ENCODE peak calls at places on chromosomes 1 and 21, in seven cellular contexts. F, R, A, X, K, C and P are unnamed samples. For H3K79me2 and H3K9me2, the result is how much of the 10 kb centered on the place peaks cover.

GRCh38 chr1:193479187-193479586 is 292.8 kb upstream of the B3GALT2 start:
- DNase-seq in F (peak), R (no peak), A (no peak), X (no peak), K (no peak), C (no peak), P (no peak)

GRCh38 chr21:44897326-44898010 is 23.2 kb downstream of the ITGB2 start:
- DNase-seq in F (no peak), R (no peak), A (no peak), X (no peak), K (no peak), C (no peak), P (no peak)

GRCh38 chr21:16082038-16082816 is 352.4 kb downstream of the USP25 start:
- DNase-seq in F (peak), R (peak), A (peak), X (peak), K (no peak), C (peak), P (no peak)

GRCh38 chr1:37037675-37038074 is 3.4 kb upstream of the GRIK3 start:
- DNase-seq in F (peak), R (peak), A (no peak), X (no peak), K (no peak), C (no peak), P (no peak)

GRCh38 chr1:110053557-110054428 is 16.7 kb downstream of the ALX3 start:
- DNase-seq in F (peak), R (peak), A (peak), X (peak), K (no peak), C (peak), P (no peak)

GRCh38 chr1:10510520-10511493 is 36.1 kb downstream of the PEX14 start:
- DNase-seq in F (no peak), R (no peak), A (peak), X (peak), K (peak), C (peak), P (peak)

GRCh38 chr21:29155118-29155932 is 24.9 kb downstream of the MAP3K7CL start:
- DNase-seq in F (no peak), R (peak), A (peak), X (peak), K (no peak), C (no peak), P (peak)

GRCh38 chr1:194161591-194161990 is 975.2 kb upstream of the B3GALT2 start:
- DNase-seq in F (no peak), R (no peak), A (no peak), X (no peak), K (no peak), C (no peak), P (no peak)

GRCh38 chr1:202173993-202174392 is 13.6 kb upstream of the PTPN7 start:
- DNase-seq in F (no peak), R (no peak), A (no peak), X (no peak), K (no peak), C (no peak), P (no peak)

GRCh38 chr1:7255303-7256058 is 470.2 kb downstream of the CAMTA1 start:
- DNase-seq in F (no peak), R (no peak), A (peak), X (peak), K (no peak), C (no peak), P (no peak)

GRCh38 chr1:207698822-207699483 is 52.9 kb upstream of the CD46 start:
- DNase-seq in F (peak), R (peak), A (peak), X (peak), K (peak), C (peak), P (peak)

GRCh38 chr1:7587108-7587507 is 184.0 kb upstream of the VAMP3 start:
- DNase-seq in F (no peak), R (no peak), A (no peak), X (no peak), K (no peak), C (no peak), P (no peak)

GRCh38 chr1:197092491-197093023 is 25.5 kb upstream of the F13B start:
- DNase-seq in F (no peak), R (no peak), A (no peak), X (peak), K (no peak), C (no peak), P (no peak)

GRCh38 chr1:169680377-169681019 is 30.9 kb downstream of the SELL start:
- DNase-seq in F (peak), R (no peak), A (no peak), X (no peak), K (no peak), C (no peak), P (no peak)

GRCh38 chr1:169682077-169682476 is 29.3 kb downstream of the SELL start:
- DNase-seq in F (peak), R (peak), A (no peak), X (peak), K (no peak), C (no peak), P (no peak)

GRCh38 chr1:169679692-169680091 is 31.7 kb downstream of the SELL start:
- DNase-seq in F (no peak), R (no peak), A (no peak), X (no peak), K (no peak), C (no peak), P (no peak)

GRCh38 chr1:169683661-169684060 is 27.8 kb downstream of the SELL start:
- DNase-seq in F (no peak), R (no peak), A (no peak), X (peak), K (no peak), C (no peak), P (no peak)

DNA sequence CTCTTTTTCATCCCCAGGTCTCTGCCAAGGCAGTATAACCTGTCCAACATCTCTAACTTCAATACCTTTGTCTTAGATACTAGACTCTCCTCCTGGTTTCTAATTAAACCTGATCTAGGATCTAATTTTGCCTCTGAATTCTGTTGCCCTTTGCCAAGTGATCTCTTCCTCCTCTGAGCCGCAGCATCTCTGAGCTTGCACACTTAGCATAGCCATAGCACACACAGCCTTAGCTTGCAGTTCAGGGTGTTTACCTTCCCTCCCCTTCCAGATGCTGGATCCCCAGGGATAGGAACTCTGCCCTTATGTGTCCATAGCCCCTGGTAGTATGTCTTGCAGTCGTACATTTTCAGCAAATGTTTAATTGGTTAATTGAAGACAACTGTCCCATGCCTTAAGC is 30.3 kb downstream of the SELL start:
- DNase-seq in F (peak), R (no peak), A (no peak), X (no peak), K (no peak), C (no peak), P (no peak)
- H3K79me2 ChIP-seq in F (under half), R (under half), A (under half), X (under half), K (under half), C (under half), P (under half)

DNA sequence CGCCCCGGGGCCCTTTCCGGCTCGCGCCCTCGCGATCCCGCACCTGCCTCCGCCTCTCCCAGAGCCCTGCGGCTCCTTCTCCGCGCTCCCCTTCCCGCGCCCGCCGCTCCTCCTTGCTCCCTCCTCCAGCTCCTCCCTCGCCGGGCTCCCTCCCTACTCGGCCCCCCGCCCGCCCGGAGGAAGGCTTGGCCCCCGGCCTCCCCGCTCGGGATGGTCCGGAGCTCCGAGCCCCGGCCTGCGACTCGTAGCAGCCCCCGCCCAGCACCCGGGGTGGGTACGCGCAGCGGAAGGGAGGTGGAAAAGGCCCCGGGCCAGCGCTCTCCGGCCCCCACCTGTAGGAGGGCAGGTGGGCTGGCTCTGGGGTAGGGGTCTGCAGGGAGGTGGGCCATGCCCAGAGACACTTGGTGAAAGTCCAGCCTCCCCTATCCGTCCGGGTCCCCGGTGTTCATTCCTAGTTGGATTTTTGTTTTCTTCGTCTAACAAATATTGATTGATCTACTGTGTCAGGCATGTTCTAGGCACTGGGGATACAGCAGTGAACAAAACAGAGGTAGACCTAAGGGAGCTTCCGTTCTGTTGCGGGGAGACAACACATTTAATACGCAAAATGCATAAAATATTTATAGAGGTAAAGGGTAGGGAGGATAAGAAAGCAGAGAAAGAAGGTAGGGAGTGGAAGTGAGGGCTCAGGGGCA is at the start of gene HTR1D:
- DNase-seq in F (no peak), R (peak), A (no peak), X (peak), K (no peak), C (peak), P (no peak)
- H2AFZ ChIP-seq in F (no peak), R (peak), A (peak), X (peak), K (peak), C (peak), P (peak)

DNA sequence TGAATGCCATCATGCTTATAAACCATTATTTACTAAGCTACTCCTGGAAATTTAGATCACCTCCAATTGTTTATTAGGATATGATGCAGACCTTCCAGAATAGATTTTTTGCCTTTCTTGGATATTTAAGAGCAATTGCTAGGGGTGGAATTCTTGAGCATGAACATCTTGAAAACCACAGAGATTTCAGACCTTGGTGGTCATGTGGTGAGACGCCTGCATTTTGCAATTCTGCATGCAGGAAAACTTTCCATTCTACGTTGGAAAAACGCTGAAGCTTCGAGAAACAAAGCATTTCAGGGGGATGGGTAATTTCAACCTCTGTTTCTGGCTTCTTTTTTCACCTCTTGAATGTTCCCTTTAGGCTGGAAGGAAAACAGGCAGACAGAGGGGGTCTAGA is 596.3 kb downstream of the KIF26B start:
- DNase-seq in F (no peak), R (no peak), A (no peak), X (peak), K (no peak), C (peak), P (no peak)
- H3K9me2 ChIP-seq in F (under half), R (under half), A (under half), X (under half), K (under half), C (under half), P (under half)

GRCh38 chr1:60893111-60893510 is 189.2 kb upstream of the NFIA start:
- DNase-seq in F (no peak), R (peak), A (no peak), X (no peak), K (no peak), C (no peak), P (no peak)

GRCh38 chr1:60891315-60891714 is 191.0 kb upstream of the NFIA start:
- DNase-seq in F (no peak), R (no peak), A (no peak), X (no peak), K (no peak), C (no peak), P (no peak)

GRCh38 chr1:60895167-60896124 is 186.9 kb upstream of the NFIA start:
- DNase-seq in F (no peak), R (no peak), A (no peak), X (peak), K (no peak), C (no peak), P (no peak)

GRCh38 chr1:60897003-60897402 is 185.4 kb upstream of the NFIA start:
- DNase-seq in F (no peak), R (no peak), A (no peak), X (no peak), K (no peak), C (no peak), P (no peak)

DNA sequence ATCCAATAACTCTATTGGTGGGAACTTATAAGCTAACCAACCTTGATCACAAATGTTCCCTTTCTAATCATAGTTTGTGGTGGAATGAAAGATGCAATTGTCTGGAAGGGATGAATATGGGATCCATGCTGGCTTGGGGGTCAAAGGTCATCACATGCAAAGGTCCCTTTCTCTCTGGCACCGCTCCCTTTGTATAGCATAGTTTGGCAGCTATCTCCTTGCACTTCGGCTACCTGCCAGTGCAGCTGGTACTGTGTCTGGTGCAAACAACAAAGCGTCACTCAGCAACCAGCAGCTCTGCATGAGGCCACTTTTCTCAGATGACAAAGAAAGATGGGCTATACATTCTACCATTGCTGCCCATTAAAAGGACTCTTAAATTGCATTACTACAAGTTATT is 188.2 kb upstream of the NFIA start:
- DNase-seq in F (no peak), R (peak), A (no peak), X (no peak), K (no peak), C (no peak), P (no peak)
- H3K79me2 ChIP-seq in F (under half), R (under half), A (under half), X (under half), K (under half), C (under half), P (under half)

GRCh38 chr1:178966312-178966711 is 59.4 kb upstream of the FAM20B start:
- DNase-seq in F (no peak), R (no peak), A (no peak), X (no peak), K (no peak), C (no peak), P (no peak)
- H2AFZ ChIP-seq in F (no peak), R (no peak), A (no peak), X (no peak), K (no peak), C (no peak), P (no peak)

GRCh38 chr1:229786974-229787610 is 161.0 kb downstream of the URB2 start:
- DNase-seq in F (no peak), R (no peak), A (no peak), X (no peak), K (no peak), C (no peak), P (no peak)
- H3K9me2 ChIP-seq in F (under half), R (under half), A (under half), X (under half), K (under half), C (under half), P (under half)

DNA sequence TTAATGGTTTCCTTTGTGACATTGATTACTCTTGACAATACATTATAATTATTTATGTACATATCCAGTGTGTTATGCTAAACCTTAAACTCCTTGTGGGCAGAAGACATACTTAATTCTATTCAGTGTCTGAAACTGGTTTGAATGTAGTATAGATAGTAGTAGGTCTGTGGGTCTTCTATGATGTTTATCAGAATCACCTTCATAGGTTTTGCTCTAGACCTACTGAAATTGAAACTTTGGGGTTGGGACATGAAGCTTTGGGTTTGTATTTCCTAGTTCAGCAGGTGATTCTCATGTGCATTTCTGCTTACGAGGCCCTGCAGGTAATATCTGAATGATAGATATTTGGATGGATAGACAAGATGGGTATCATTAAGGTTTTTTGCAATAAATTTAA is 48.6 kb downstream of the MIGA1 start:
- DNase-seq in F (no peak), R (no peak), A (no peak), X (no peak), K (no peak), C (no peak), P (no peak)
- H3K79me2 ChIP-seq in F (under half), R (under half), A (under half), X (under half), K (under half), C (under half), P (under half)